ENCODE peak calls at places on chromosomes 6 and 20, in four cellular contexts. U is GM12878, W is K562, J is HepG2. L is an unnamed sample. For H3K27me3 and H3K36me3, the result is how much of the 10 kb centered on the place peaks cover.

GRCh38 chr6:153568601-153569000 is 437.5 kb upstream of the RGS17 start:
- DNase-seq in W (no peak), U (no peak), J (no peak), L (no peak)

GRCh38 chr6:154908723-154909122 is 86.4 kb upstream of the TIAM2 start:
- DNase-seq in U (no peak), J (no peak), W (no peak), L (no peak)

GRCh38 chr20:327041-327945 is 1.9 kb downstream of the SOX12 start:
- DNase-seq in W (peak), U (peak), J (peak), L (peak)

GRCh38 chr20:14604143-14604542 is 266.7 kb upstream of the FLRT3 start:
- DNase-seq in J (no peak), U (no peak), W (no peak), L (no peak)

GRCh38 chr20:38583306-38583705 is 2.3 kb downstream of the ADIG start:
- DNase-seq in J (no peak), W (no peak), U (no peak), L (no peak)

GRCh38 chr6:158839796-158840195 is 20.6 kb upstream of the EZR start:
- DNase-seq in U (no peak), W (no peak), J (no peak), L (no peak)

GRCh38 chr6:150079604-150080003 is 10.7 kb upstream of the ULBP3 start:
- DNase-seq in U (no peak), J (no peak), W (no peak), L (no peak)

GRCh38 chr6:131877999-131878789 is 70.4 kb downstream of the ENPP1 start:
- DNase-seq in W (no peak), J (no peak), U (no peak), L (no peak)

GRCh38 chr6:151679081-151679480 is 128.4 kb upstream of the ESR1 start:
- DNase-seq in J (no peak), W (no peak), U (no peak), L (no peak)

GRCh38 chr6:157229219-157229607 is 94.1 kb downstream of the TMEM242 start:
- DNase-seq in U (no peak), J (no peak), W (no peak), L (no peak)

GRCh38 chr6:122996797-122997520 is 924 bp downstream of the CLVS2 start:
- DNase-seq in U (no peak), W (no peak), J (no peak), L (no peak)

GRCh38 chr6:90028995-90029635 is 134.8 kb downstream of the GJA10 start:
- DNase-seq in J (no peak), W (no peak), U (no peak), L (no peak)

GRCh38 chr6:168670386-168670985 is 229.5 kb downstream of the SMOC2 start:
- DNase-seq in W (no peak), U (no peak), J (no peak), L (no peak)

GRCh38 chr20:20711413-20711812 is 1.0 kb downstream of the RALGAPA2 start:
- DNase-seq in U (no peak), W (no peak), J (no peak), L (no peak)

GRCh38 chr6:160679402-160679769 is 15.3 kb upstream of the LPA start:
- DNase-seq in U (no peak), W (peak), J (no peak), L (no peak)

GRCh38 chr20:59518881-59519706 is 85.2 kb upstream of the PHACTR3 start:
- DNase-seq in U (no peak), J (peak), W (peak), L (peak)

GRCh38 chr20:1876975-1877603 is 18.1 kb upstream of the SIRPA start:
- DNase-seq in W (peak), J (no peak), U (no peak), L (no peak)

GRCh38 chr6:167481527-167481926 is 156.6 kb downstream of the TTLL2 start:
- DNase-seq in W (no peak), J (no peak), U (no peak), L (no peak)

GRCh38 chr6:149114167-149114566 is 203.3 kb upstream of the TAB2 start:
- DNase-seq in U (no peak), J (no peak), W (no peak), L (no peak)

GRCh38 chr6:96235927-96236326 is 220.2 kb downstream of the FUT9 start:
- DNase-seq in W (no peak), J (no peak), U (no peak), L (no peak)

GRCh38 chr6:13495112-13495765 is 7.8 kb upstream of the GFOD1 start:
- DNase-seq in W (no peak), U (no peak), J (no peak), L (no peak)

GRCh38 chr6:15713325-15713724 is 50.5 kb upstream of the DTNBP1 start:
- DNase-seq in U (no peak), W (no peak), J (no peak), L (no peak)

DNA sequence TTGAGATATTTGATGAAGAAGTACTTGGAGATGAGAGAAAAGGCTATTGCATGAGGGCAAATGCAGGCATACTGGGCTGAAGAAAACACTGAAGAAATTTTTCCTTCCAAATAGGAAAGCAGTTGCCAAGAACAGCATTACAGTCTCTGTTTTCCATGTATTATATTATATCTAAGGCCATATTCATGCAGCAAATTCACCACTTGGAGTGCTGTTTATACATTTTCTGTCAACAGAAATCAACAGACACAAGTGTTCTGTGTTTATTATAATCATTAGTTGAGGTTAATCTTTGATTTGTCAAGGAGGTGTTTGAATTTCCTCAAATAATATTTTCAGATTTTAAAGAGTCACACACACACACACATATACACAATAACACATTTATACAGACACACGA is 268.8 kb upstream of the PLCB4 start:
- DNase-seq in J (no peak), W (no peak), U (no peak), L (no peak)
- TF ChIP-seq RAD21 in J (no peak), W (no peak), U (no peak), L (no peak)

GRCh38 chr6:3231213-3232016 is 4.0 kb upstream of the TUBB2B start:
- DNase-seq in W (no peak), U (no peak), J (peak), L (no peak)

GRCh38 chr6:3235969-3236368 is 8.5 kb upstream of the TUBB2B start:
- DNase-seq in U (no peak), W (no peak), J (no peak), L (no peak)

GRCh38 chr6:3235486-3235885 is 8.0 kb upstream of the TUBB2B start:
- DNase-seq in J (no peak), U (no peak), W (no peak), L (no peak)

GRCh38 chr6:3232017-3232838 is 4.8 kb upstream of the TUBB2B start:
- DNase-seq in J (no peak), W (no peak), U (no peak), L (no peak)

GRCh38 chr6:3233321-3233720 is 5.9 kb upstream of the TUBB2B start:
- DNase-seq in U (no peak), J (no peak), W (no peak), L (no peak)
- H3K27me3 ChIP-seq in U (under half), J (half or more), W (under half), L (under half)

GRCh38 chr6:395432-396125 is 4.0 kb downstream of the IRF4 start:
- DNase-seq in J (no peak), U (no peak), W (no peak), L (no peak)
- H3K36me3 ChIP-seq in J (under half), U (under half), W (under half), L (under half)

GRCh38 chr6:106026748-106027147 is 59.4 kb upstream of the PRDM1 start:
- DNase-seq in W (no peak), U (peak), J (no peak), L (no peak)

GRCh38 chr6:106027316-106027715 is 58.8 kb upstream of the PRDM1 start:
- DNase-seq in J (no peak), W (no peak), U (no peak), L (no peak)

GRCh38 chr6:106025655-106026054 is 60.5 kb upstream of the PRDM1 start:
- DNase-seq in U (no peak), J (no peak), W (no peak), L (no peak)

GRCh38 chr6:106027760-106028159 is 58.4 kb upstream of the PRDM1 start:
- DNase-seq in J (no peak), U (no peak), W (no peak), L (no peak)
- TF ChIP-seq RAD21 in J (no peak), U (no peak), W (no peak), L (no peak)